ENCODE peak calls at places on chromosomes 5 and 9, in ten cellular contexts. U is ACHN; A is KBM-7; B is NCI-H1417; Q is activated naive CD4-positive, alpha-beta T cell treated with Interleukin-2 at 50 U/mL for 16 hours; D is cardiac fibroblast; W is osteocyte; H is choroid plexus epithelial cell; P is PC-9; S is left colon. E is an unnamed sample.

GRCh38 chr5:68070641-68071191 is 144.8 kb upstream of the PIK3R1 start:
- DNase-seq in S (no peak), P (no peak), D (peak), Q (no peak), W (no peak), B (peak), H (no peak), U (no peak), A (no peak), E (no peak)

GRCh38 chr5:22965960-22966359 is 112.8 kb upstream of the CDH12 start:
- DNase-seq in Q (no peak), B (no peak), U (no peak), P (no peak), S (no peak), W (no peak), A (peak), H (no peak), D (no peak), E (no peak)

GRCh38 chr5:78592735-78593386 is 55.7 kb downstream of the LHFPL2 start:
- DNase-seq in B (no peak), D (peak), A (no peak), P (no peak), S (no peak), U (no peak), Q (no peak), W (no peak), H (peak), E (no peak)

GRCh38 chr9:137280478-137281344 is 3.2 kb downstream of the TOR4A start:
- DNase-seq in W (no peak), H (peak), U (no peak), P (no peak), Q (no peak), D (no peak), A (no peak), S (no peak), B (no peak), E (no peak)

GRCh38 chr9:88781500-88782391 is 209.5 kb upstream of the S1PR3 start:
- DNase-seq in P (no peak), A (peak), U (no peak), D (peak), H (peak), S (no peak), W (no peak), B (peak), Q (no peak), E (peak)

GRCh38 chr9:69718218-69718617 is 41.6 kb downstream of the PTAR1 start:
- DNase-seq in B (no peak), A (no peak), P (no peak), S (peak), D (no peak), H (no peak), Q (no peak), W (no peak), U (no peak), E (no peak)

GRCh38 chr9:125608488-125609224 is 98.4 kb downstream of the MAPKAP1 start:
- DNase-seq in W (no peak), S (no peak), U (no peak), Q (no peak), D (peak), A (no peak), P (no peak), B (no peak), H (peak), E (no peak)

GRCh38 chr9:136521541-136521940 is 24.3 kb downstream of the NOTCH1 start:
- DNase-seq in S (peak), Q (no peak), P (no peak), H (no peak), U (no peak), B (no peak), A (peak), D (no peak), W (no peak), E (no peak)

GRCh38 chr9:97983524-97984187 is 515 bp downstream of the ANP32B start:
- DNase-seq in S (no peak), W (peak), Q (peak), H (peak), B (peak), D (peak), U (peak), A (no peak), P (no peak), E (peak)

GRCh38 chr5:154285661-154286408 is 95.3 kb downstream of the GALNT10 start:
- DNase-seq in U (peak), W (peak), D (peak), Q (no peak), P (peak), H (peak), S (no peak), A (no peak), B (no peak), E (no peak)

GRCh38 chr5:156595132-156595787 is 254.8 kb upstream of the PPP1R2B start:
- DNase-seq in W (no peak), B (no peak), D (no peak), H (no peak), A (no peak), S (peak), U (no peak), Q (no peak), P (no peak), E (peak)

GRCh38 chr9:4666042-4666699 is at the start of gene SPATA6L:
- DNase-seq in U (peak), B (peak), S (peak), P (no peak), H (peak), W (no peak), Q (peak), A (peak), D (peak), E (peak)

GRCh38 chr9:73896061-73896460 is 601.1 kb upstream of the RORB start:
- DNase-seq in W (no peak), S (no peak), D (no peak), H (no peak), U (no peak), Q (no peak), P (no peak), B (no peak), A (no peak), E (no peak)

GRCh38 chr5:149403923-149404745 is 25.0 kb upstream of the IL17B start:
- DNase-seq in U (no peak), D (peak), H (peak), B (no peak), P (no peak), A (no peak), Q (no peak), S (no peak), W (no peak), E (no peak)

GRCh38 chr5:174376726-174377373 is 331.3 kb downstream of the NSG2 start:
- DNase-seq in A (no peak), P (no peak), B (no peak), D (no peak), W (no peak), Q (no peak), H (no peak), S (no peak), U (no peak), E (no peak)

GRCh38 chr9:14151451-14151850 is 162.5 kb downstream of the NFIB start:
- DNase-seq in W (no peak), B (no peak), U (no peak), A (no peak), Q (no peak), D (no peak), H (no peak), P (no peak), S (no peak), E (no peak)